ENCODE peak calls at places on chromosomes 13 and 19, in five cellular contexts. Y is HCT116; K is left colon; L is non-pigmented ciliary epithelial cell; J is activated naive CD8-positive, alpha-beta T cell treated with anti-CD3 and anti-CD28 coated beads, Interleukin-2, amount 10 ng/mL, durations not matched to agents 7 days and 5 days. E is an unnamed sample.
A peak's percentile ranks its signal among the peaks of the same experiment; 100 is the strongest.

GRCh38 chr19:18939922-18940775 is 868 bp downstream of the HOMER3 start:
- DNase-seq in J (peak; percentile 38), K (peak; percentile 49), L (no peak), Y (no peak), E (peak; percentile 44)

GRCh38 chr19:33630880-33631627 is 9.3 kb downstream of the CHST8 start:
- DNase-seq in J (no peak), K (no peak), Y (no peak), L (no peak), E (no peak)

GRCh38 chr13:23822252-23822824 is 66.9 kb downstream of the MIPEP start:
- DNase-seq in Y (no peak), J (no peak), K (no peak), L (no peak), E (no peak)

GRCh38 chr13:85970727-85971126 is 171.5 kb upstream of the SLITRK6 start:
- DNase-seq in Y (no peak), J (no peak), L (no peak), K (no peak), E (no peak)

GRCh38 chr19:13401388-13401787 is 104.9 kb downstream of the CACNA1A start:
- DNase-seq in L (no peak), K (no peak), J (no peak), Y (peak; percentile 48), E (peak; percentile 14)

GRCh38 chr13:63120883-63121282 is 1705.2 kb upstream of the PCDH20 start:
- DNase-seq in L (no peak), K (no peak), Y (no peak), J (no peak), E (no peak)

GRCh38 chr13:43686557-43686956 is 100.2 kb downstream of the ENOX1 start:
- DNase-seq in L (peak; percentile 92), Y (no peak), J (no peak), K (peak; percentile 30), E (peak; percentile 49)

GRCh38 chr19:12967907-12968306 is 1.5 kb upstream of the DAND5 start:
- DNase-seq in L (no peak), Y (no peak), J (no peak), K (no peak), E (no peak)

GRCh38 chr19:45615795-45616708 is 14.0 kb upstream of the GPR4 start:
- DNase-seq in L (peak; percentile 50), Y (peak; percentile 97), K (peak; percentile 92), J (peak; percentile 66), E (peak; percentile 97)

GRCh38 chr19:10126213-10126639 is 6.5 kb upstream of the EIF3G start:
- DNase-seq in L (no peak), J (no peak), K (no peak), Y (no peak), E (no peak)

GRCh38 chr13:22154041-22154440 is 483.2 kb downstream of the FGF9 start:
- DNase-seq in L (no peak), Y (no peak), K (no peak), J (no peak), E (no peak)

E was measured in A549.